ENCODE peak calls at places on chromosomes 13 and 19, in five cellular contexts. D is GM23338, L is SK-N-SH, R is A549, S is HepG2. P is an unnamed sample.

GRCh38 chr19:29635963-29636362 is 29.3 kb upstream of the PLEKHF1 start:
- DNase-seq in D (no peak), L (no peak), R (no peak), S (no peak), P (no peak)

GRCh38 chr19:19597809-19598306 is 20.6 kb downstream of the PBX4 start:
- DNase-seq in D (no peak), L (no peak), R (no peak), S (peak; percentile 27), P (no peak)

GRCh38 chr13:95049772-95050171 is 251.5 kb downstream of the ABCC4 start:
- DNase-seq in D (no peak), L (no peak), R (no peak), S (no peak), P (no peak)

GRCh38 chr19:48746738-48747575 is at the start of gene IZUMO1:
- DNase-seq in D (peak; percentile 97), L (peak; percentile 89), R (peak; percentile 94), S (no peak), P (no peak)

GRCh38 chr19:29880498-29881081 is 61.4 kb upstream of the URI1 start:
- DNase-seq in D (no peak), L (no peak), R (no peak), S (no peak), P (no peak)

GRCh38 chr19:3606690-3607289 is at the start of gene TBXA2R:
- DNase-seq in D (peak; percentile 63), L (peak; percentile 96), R (peak; percentile 51), S (no peak), P (no peak)

GRCh38 chr19:28638445-28638844 is 574.5 kb downstream of the UQCRFS1 start:
- DNase-seq in D (no peak), L (no peak), R (no peak), S (no peak), P (no peak)

GRCh38 chr13:110187501-110188161 is 119.3 kb downstream of the COL4A1 start:
- DNase-seq in D (no peak), L (peak; percentile 44), R (no peak), S (no peak), P (no peak)

GRCh38 chr19:54517483-54517882 is 14.9 kb downstream of the LAIR2 start:
- DNase-seq in D (peak; percentile 78), L (no peak), R (peak; percentile 40), S (peak; percentile 52), P (peak; percentile 41)

GRCh38 chr13:33351324-33351723 is 65.8 kb upstream of the STARD13 start:
- DNase-seq in D (no peak), L (no peak), R (peak; percentile 25), S (no peak), P (no peak)

GRCh38 chr13:44573790-44574465 is 2.2 kb downstream of the TSC22D1 start:
- DNase-seq in D (peak; percentile 70), L (peak; percentile 27), R (peak; percentile 55), S (peak; percentile 11), P (no peak)

GRCh38 chr19:51016798-51017683 is 2.5 kb downstream of the KLK10 start:
- DNase-seq in D (peak; percentile 94), L (peak; percentile 83), R (peak; percentile 87), S (peak; percentile 31), P (peak; percentile 55)

DNA sequence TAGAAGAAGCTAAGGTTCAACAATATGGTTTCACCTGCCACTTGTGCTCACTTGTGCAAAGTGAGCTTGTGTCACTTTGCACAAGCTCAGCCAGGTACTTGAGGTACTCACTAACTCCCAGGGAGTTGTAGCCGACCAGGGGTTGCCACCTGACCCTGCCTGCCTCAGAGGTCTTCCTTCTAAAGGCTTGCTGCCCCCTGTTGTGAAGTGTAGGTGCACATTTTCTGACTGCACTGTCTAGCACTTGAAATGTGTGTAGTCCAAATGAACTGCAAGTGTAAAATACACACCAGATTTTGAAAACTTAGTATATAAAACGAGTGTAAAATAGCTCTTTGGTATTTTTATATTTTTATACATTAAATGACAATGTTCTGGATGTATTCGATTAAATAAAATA is 230.8 kb downstream of the DLEU7 start:
- DNase-seq in D (no peak), L (no peak), R (no peak), S (peak; percentile 22), P (no peak)
- TF ChIP-seq CTCF in D (peak; percentile 14), L (no peak), R (no peak), S (peak; percentile 49), P (no peak)

GRCh38 chr19:12833747-12834417 is 497 bp downstream of the RTBDN start:
- DNase-seq in D (peak; percentile 74), L (peak; percentile 90), R (no peak), S (no peak), P (no peak)

GRCh38 chr19:12834418-12834943 is at the start of gene RTBDN:
- DNase-seq in D (peak; percentile 71), L (no peak), R (no peak), S (no peak), P (no peak)

GRCh38 chr19:12825259-12826131 is 8.9 kb downstream of the RTBDN start:
- DNase-seq in D (peak; percentile 96), L (peak; percentile 88), R (peak; percentile 57), S (no peak), P (no peak)

GRCh38 chr19:12833418-12833746 is 997 bp downstream of the RTBDN start:
- DNase-seq in D (peak; percentile 32), L (peak; percentile 36), R (no peak), S (no peak), P (no peak)

GRCh38 chr19:12828494-12828893 is 5.9 kb downstream of the RTBDN start:
- DNase-seq in D (peak; percentile 92), L (peak; percentile 92), R (no peak), S (peak; percentile 40), P (peak; percentile 27)
- TF ChIP-seq REST in D (no peak), L (no peak), R (no peak), S (no peak), P (no peak)

DNA sequence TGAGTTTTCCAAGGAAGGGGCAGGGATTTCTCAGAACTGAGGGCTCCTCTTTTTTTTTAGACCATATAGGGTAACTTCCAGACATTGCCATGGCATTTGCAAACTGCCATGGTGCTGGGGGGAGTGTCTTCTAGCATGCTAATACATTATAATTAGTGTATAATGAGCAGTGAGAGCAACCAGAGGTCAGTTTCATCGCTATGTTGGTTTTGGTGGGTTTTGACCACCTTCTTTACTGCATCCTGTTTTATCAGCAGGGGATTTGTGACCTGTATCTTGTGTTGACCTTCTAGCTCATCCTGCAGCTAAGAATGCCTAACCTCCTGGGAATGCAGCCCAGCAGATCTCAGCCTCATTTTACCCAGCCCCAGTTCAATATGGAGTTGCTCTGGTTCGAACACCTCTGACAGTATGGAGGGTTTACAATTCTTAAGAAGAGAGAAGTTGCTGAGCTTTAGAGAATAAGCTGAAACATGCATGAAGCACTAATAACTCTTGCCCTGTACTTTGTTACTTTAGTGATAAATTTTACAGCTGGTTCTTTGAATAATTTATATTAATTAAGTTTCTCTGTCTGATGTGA is 31.6 kb downstream of the CEACAM1 start:
- DNase-seq in D (no peak), L (no peak), R (no peak), S (no peak), P (no peak)
- H3K27ac ChIP-seq in D (no peak overlapping the region), L (no peak overlapping the region), R (peak overlapping the region; percentile 73), S (peak overlapping the region; percentile 93), P (no peak overlapping the region)

DNA sequence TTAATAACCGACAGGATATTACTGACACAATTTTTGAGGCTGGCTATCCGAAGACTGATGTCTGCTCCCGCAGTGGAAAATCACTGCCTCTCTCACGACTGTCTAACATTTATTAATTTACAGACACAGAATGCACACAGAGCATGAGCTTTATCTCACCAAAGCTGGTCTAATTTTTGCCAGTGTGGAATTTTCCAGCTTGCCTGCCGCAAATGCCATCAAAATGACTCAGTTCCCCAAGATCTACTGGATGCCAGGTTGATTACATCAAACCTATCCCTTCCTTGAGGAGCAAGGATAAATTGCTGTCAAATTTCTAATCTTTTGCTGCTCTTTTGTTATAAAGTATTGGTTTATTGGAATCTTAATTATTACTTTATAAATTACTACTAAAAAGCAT is 1775.1 kb upstream of the PCDH20 start:
- DNase-seq in D (no peak), L (no peak), R (peak; percentile 55), S (no peak), P (no peak)
- TF ChIP-seq CTCF in D (no peak), L (no peak), R (no peak), S (no peak), P (no peak)

GRCh38 chr19:47229674-47230121 is 1.3 kb downstream of the BBC3 start:
- DNase-seq in D (no peak), L (peak; percentile 26), R (peak; percentile 53), S (no peak), P (no peak)

GRCh38 chr19:47226426-47227346 is 4.3 kb downstream of the BBC3 start:
- DNase-seq in D (peak; percentile 61), L (peak; percentile 60), R (peak; percentile 95), S (peak; percentile 89), P (peak; percentile 89)

GRCh38 chr19:47227347-47228167 is 3.4 kb downstream of the BBC3 start:
- DNase-seq in D (peak; percentile 100), L (peak; percentile 77), R (peak; percentile 99), S (peak; percentile 88), P (peak; percentile 92)

GRCh38 chr19:47228937-47229673 is 1.9 kb downstream of the BBC3 start:
- DNase-seq in D (no peak), L (no peak), R (peak; percentile 75), S (peak; percentile 32), P (no peak)

GRCh38 chr19:47228168-47228936 is 2.6 kb downstream of the BBC3 start:
- DNase-seq in D (peak; percentile 67), L (peak; percentile 66), R (peak; percentile 85), S (peak; percentile 69), P (peak; percentile 46)
- TF ChIP-seq REST in D (no peak), L (no peak), R (no peak), S (no peak), P (no peak)

DNA sequence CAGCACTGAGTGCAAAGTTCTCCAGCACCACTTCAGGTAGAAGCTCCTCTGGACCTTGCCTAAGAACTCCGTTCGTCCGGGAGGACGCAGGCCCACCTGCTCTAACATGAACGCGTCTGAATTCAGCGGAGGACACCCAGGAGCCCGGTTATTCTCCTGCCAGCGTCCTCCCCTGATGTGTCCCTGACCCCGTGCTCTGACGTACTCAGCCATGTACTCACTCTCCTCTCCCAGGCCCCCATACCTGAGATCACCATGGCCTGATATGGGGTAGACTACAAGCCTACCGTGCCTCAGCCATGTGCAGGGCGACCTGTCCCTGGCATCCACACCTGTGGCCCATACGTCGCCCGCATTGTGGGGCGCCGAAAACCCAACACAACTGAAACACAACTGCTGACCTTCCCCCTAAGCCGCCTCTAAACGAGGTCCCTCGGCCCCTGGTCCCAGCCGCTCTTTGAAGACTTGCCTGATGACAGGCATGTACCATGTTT is 744 bp upstream of the ZNF584 start:
- DNase-seq in D (peak; percentile 29), L (no peak), R (no peak), S (peak; percentile 57), P (no peak)
- H3K27ac ChIP-seq in D (peak overlapping the region; percentile 50), L (peak overlapping the region; percentile 57), R (peak overlapping the region; percentile 93), S (peak overlapping the region; percentile 85), P (peak overlapping the region; percentile 93)